ENCODE peak calls at places on chromosomes 4 and X, in ten cellular contexts. Z is A549, E is breast epithelium, R is ovary, J is uterus, U is testis, S is right lobe of liver, D is body of pancreas, F is H1, T is IMR-90. K is an unnamed sample.

GRCh38 chr4:76197001-76197743 is 16.5 kb downstream of the SCARB2 start:
- DNase-seq in Z (no peak), E (no peak), R (no peak), J (no peak), U (no peak), S (no peak), D (no peak), F (no peak), T (peak), K (no peak)

GRCh38 chrX:1440506-1440905 is 12.2 kb downstream of the ASMTL start:
- DNase-seq in Z (no peak), E (no peak), R (no peak), J (no peak), U (no peak), S (peak), D (no peak), F (no peak), T (no peak), K (no peak)

GRCh38 chrX:86215260-86215659 is 67.0 kb downstream of the DACH2 start:
- DNase-seq in Z (no peak), E (no peak), R (no peak), J (no peak), U (no peak), S (no peak), D (no peak), F (no peak), T (no peak), K (no peak)

GRCh38 chrX:2710496-2710895 is 19.4 kb downstream of the CD99 start:
- DNase-seq in Z (peak), E (no peak), R (no peak), J (no peak), U (no peak), S (no peak), D (no peak), F (no peak), T (no peak), K (no peak)

GRCh38 chr4:26772096-26772495 is 88.5 kb upstream of the STIM2 start:
- DNase-seq in Z (no peak), E (no peak), R (no peak), J (no peak), U (no peak), S (no peak), D (no peak), F (no peak), T (no peak), K (no peak)

GRCh38 chrX:5632887-5633286 is 595.8 kb downstream of the NLGN4X start:
- DNase-seq in Z (no peak), E (no peak), R (no peak), J (no peak), U (no peak), S (no peak), D (no peak), F (no peak), T (no peak), K (no peak)

GRCh38 chrX:136259543-136259942 is 8.3 kb upstream of the MAP7D3 start:
- DNase-seq in Z (no peak), E (no peak), R (peak), J (no peak), U (peak), S (no peak), D (no peak), F (no peak), T (peak), K (no peak)

GRCh38 chr4:103429283-103429682 is 231.1 kb upstream of the CENPE start:
- DNase-seq in Z (no peak), E (no peak), R (no peak), J (no peak), U (peak), S (no peak), D (no peak), F (peak), T (no peak), K (no peak)

DNA sequence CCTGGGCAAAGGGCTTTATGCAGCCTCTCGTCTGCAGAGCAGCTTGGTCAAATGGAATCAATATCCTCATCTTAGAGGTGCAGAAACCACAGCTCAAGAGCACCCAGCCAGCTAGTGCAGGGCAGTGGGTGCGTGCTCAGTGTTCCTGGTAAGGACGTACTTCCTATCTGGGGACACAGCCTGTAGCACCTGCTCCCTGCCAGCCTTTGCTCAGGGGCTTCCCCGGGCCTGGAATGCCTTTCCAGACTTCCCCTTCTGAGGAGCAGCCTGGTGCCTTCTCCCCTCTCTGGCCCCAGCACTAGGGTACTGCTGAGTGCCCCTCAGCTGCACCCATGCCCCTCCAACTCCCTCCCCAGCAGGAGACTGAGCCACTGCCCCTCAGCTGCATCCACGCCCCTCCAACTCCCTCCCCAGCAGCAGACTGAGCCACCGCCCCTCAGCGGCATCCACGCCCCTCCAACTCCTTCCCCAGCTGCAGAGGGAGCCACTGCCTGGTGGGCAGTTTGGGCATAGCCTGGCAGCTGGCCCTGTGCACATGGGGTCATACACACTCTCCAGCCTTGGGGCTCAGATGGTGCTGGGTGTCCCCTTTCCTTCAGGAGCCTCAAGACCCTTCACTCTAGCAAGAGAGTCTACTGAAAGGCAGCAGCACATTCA is 42.2 kb upstream of the AFAP1 start:
- DNase-seq in Z (no peak), E (no peak), R (no peak), J (no peak), U (no peak), S (peak), D (no peak), F (no peak), T (no peak), K (no peak)
- TF ChIP-seq POLR2A in Z (no peak), E (no peak), R (no peak), J (no peak), U (no peak), S (no peak), D (no peak), F (no peak), T (no peak), K (no peak)

GRCh38 chr4:47493238-47494123 is 8.4 kb downstream of the ATP10D start:
- DNase-seq in Z (no peak), E (no peak), R (no peak), J (no peak), U (no peak), S (no peak), D (no peak), F (no peak), T (no peak), K (no peak)
- TF ChIP-seq POLR2A in Z (no peak), E (no peak), R (no peak), J (no peak), U (no peak), S (no peak), D (no peak), F (peak), T (no peak), K (no peak)

DNA sequence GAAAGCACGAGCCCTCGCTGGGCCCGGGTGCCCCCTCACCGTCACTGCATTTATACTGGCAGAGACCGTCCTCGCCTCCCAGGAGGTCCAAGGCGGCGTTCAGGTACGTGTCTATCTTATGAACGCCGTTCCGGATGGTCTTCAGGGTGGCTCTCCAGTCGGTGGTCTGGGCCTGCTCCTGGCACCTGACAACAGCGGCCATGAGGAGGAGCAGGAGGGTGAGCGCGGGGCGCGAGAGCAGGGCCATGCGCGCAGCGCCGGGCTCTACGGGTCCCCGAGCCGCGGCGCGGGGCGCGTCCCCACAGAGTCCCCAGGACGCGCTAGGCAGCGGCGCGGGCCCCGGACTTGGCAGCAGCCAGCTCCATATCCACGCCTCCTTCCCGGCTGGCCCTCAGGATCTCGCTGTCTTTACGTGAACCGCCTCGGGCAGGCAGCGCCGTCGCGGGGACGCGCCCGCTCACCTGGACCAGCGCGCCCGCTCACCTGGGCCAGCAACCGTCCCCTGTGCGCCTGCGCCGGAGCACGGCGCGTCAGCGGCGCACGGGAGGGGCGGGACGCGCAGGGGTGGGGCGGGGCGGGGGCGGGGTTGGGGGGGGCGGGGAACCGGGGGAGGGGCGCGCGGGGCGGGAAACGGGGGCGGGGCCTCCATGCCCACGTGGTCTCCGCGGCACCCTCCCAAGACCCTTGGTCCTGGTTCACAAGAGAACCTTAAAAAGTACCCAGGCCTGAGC is at the start of gene PLA2G12A:
- DNase-seq in Z (peak), E (peak), R (peak), J (peak), U (peak), S (peak), D (peak), F (peak), T (peak), K (peak)
- TF ChIP-seq POLR2A in Z (peak), E (no peak), R (peak), J (peak), U (no peak), S (peak), D (peak), F (no peak), T (no peak), K (peak)

DNA sequence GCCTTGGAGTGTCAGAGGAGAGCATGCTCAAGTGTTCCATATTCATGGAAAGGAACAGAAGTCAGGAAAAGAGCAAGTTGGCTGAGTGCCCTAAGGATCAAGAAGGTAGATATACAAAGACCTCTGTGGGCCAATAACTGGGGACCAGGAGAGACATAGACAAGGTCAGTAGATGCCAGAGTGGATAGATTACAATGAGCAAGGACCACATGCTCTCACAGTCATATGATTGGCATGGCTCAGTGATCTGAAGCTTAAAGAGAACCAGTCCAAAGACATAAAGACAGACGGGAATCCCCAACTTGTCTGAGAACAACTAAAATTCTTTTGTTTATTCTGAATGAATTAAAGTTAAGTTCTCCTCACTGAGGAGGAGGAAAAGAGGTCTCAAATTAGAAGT is 289.7 kb downstream of the HS3ST1 start:
- DNase-seq in Z (no peak), E (no peak), R (no peak), J (no peak), U (no peak), S (no peak), D (no peak), F (no peak), T (no peak), K (no peak)
- TF ChIP-seq POLR2A in Z (no peak), E (no peak), R (no peak), J (no peak), U (no peak), S (no peak), D (no peak), F (no peak), T (no peak), K (no peak)

DNA sequence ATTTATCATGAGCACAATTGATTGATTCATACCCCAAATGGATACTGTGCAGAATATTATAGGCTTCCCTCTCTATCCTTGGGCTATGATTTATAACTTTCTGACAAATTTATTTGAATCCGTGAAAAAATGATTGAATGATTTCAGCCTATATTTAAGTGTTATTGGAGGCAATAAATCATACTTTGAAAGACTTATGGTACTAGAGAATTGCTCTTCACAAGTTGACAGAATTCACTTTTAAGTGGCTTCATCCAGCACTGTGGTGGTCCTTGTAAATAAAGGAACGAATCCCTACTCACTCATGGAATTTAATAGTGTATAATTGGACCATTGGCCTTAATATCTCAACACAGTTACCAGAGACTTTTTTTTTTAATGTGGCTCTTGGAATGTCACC is 174.8 kb upstream of the TLL1 start:
- DNase-seq in Z (no peak), E (no peak), R (no peak), J (no peak), U (no peak), S (no peak), D (no peak), F (no peak), T (no peak), K (no peak)
- TF ChIP-seq POLR2A in Z (no peak), E (no peak), R (no peak), J (no peak), U (no peak), S (no peak), D (no peak), F (no peak), T (no peak), K (no peak)

GRCh38 chr4:13627606-13628301 is at the start of gene BOD1L1:
- DNase-seq in Z (peak), E (peak), R (peak), J (peak), U (peak), S (peak), D (peak), F (peak), T (peak), K (peak)
- TF ChIP-seq POLR2A in Z (peak), E (peak), R (peak), J (peak), U (peak), S (peak), D (peak), F (peak), T (peak), K (peak)

DNA sequence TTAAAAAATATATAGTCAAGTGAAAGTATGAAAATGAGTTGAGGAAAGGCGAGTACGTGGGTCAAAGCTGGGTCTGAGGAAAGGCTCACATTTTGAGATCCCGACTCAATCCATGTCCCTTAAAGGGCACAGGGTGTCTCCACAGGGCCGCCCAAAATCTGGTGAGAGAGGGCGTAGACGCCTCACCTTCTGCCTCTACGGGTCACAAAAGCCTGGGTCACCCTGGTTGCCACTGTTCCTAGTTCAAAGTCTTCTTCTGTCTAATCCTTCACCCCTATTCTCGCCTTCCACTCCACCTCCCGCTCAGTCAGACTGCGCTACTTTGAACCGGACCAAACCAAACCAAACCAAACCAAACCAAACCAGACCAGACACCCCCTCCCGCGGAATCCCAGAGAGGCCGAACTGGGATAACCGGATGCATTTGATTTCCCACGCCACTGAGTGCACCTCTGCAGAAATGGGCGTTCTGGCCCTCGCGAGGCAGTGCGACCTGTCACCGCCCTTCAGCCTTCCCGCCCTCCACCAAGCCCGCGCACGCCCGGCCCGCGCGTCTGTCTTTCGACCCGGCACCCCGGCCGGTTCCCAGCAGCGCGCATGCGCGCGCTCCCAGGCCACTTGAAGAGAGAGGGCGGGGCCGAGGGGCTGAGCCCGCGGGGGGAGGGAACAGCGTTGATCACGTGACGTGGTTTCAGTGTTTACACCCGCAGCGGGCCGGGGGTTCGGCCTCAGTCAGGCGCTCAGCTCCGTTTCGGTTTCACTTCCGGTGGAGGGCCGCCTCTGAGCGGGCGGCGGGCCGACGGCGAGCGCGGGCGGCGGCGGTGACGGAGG is at the start of gene FMR1:
- DNase-seq in Z (peak), E (peak), R (peak), J (peak), U (peak), S (peak), D (peak), F (peak), T (peak), K (peak)
- TF ChIP-seq POLR2A in Z (peak), E (peak), R (peak), J (peak), U (peak), S (peak), D (peak), F (peak), T (peak), K (peak)